ENCODE peak calls at places on chromosomes 1 and 21, in five cellular contexts. P, K, X, U and D are unnamed samples.

GRCh38 chr1:40902634-40902897 is 40.4 kb upstream of the CITED4 start:
- DNase-seq in X (no peak), U (peak), P (no peak), K (no peak), D (no peak)

GRCh38 chr1:230797376-230798186 is 50.4 kb downstream of the CAPN9 start:
- DNase-seq in U (peak), X (peak), P (peak), K (peak), D (peak)

GRCh38 chr1:246080031-246080430 is 427.0 kb downstream of the SMYD3 start:
- DNase-seq in P (no peak), U (no peak), X (no peak), K (no peak), D (no peak)

GRCh38 chr1:228035844-228036243 is 29.0 kb downstream of the WNT3A start:
- DNase-seq in U (no peak), P (no peak), K (no peak), X (no peak), D (no peak)

GRCh38 chr1:24364975-24365678 is 46.0 kb downstream of the GRHL3 start:
- DNase-seq in P (peak), X (no peak), K (peak), U (peak), D (no peak)

GRCh38 chr1:16145988-16146887 is 9.6 kb downstream of the EPHA2 start:
- DNase-seq in U (peak), P (peak), X (peak), K (peak), D (peak)

GRCh38 chr1:154306151-154306550 is 14.7 kb upstream of the AQP10 start:
- DNase-seq in X (no peak), P (no peak), K (no peak), U (no peak), D (no peak)

GRCh38 chr1:116553386-116554115 is 17.3 kb downstream of the CD58 start:
- DNase-seq in X (no peak), P (no peak), U (no peak), K (no peak), D (no peak)

GRCh38 chr1:108671142-108671541 is 10.2 kb upstream of the HENMT1 start:
- DNase-seq in K (no peak), U (no peak), P (no peak), X (no peak), D (no peak)

GRCh38 chr1:155514582-155515187 is 47.9 kb downstream of the ASH1L start:
- DNase-seq in U (no peak), P (no peak), X (no peak), K (no peak), D (no peak)

GRCh38 chr1:208933984-208934525 is 649.5 kb upstream of the CAMK1G start:
- DNase-seq in P (no peak), X (no peak), U (no peak), K (no peak), D (no peak)

GRCh38 chr1:7159116-7159781 is 374.0 kb downstream of the CAMTA1 start:
- DNase-seq in K (no peak), P (no peak), U (no peak), X (no peak), D (no peak)

GRCh38 chr1:79543435-79543834 is 536.9 kb upstream of the ADGRL4 start:
- DNase-seq in U (no peak), K (no peak), X (no peak), P (no peak), D (no peak)

GRCh38 chr1:230713915-230714764 is at the start of gene AGT:
- DNase-seq in U (peak), X (peak), K (peak), P (peak), D (peak)

GRCh38 chr1:247576514-247576913 is 11.6 kb upstream of the OR2G2 start:
- DNase-seq in U (no peak), K (no peak), X (no peak), P (peak), D (no peak)

GRCh38 chr1:111660204-111661150 is 40.9 kb downstream of the RAP1A start:
- DNase-seq in P (peak), X (no peak), U (no peak), K (peak), D (no peak)

GRCh38 chr1:201348211-201348566 is 29.3 kb downstream of the TNNT2 start:
- DNase-seq in P (peak), K (peak), U (peak), X (no peak), D (peak)

GRCh38 chr1:1883092-1883858 is 7.6 kb downstream of the GNB1 start:
- DNase-seq in K (no peak), X (no peak), U (no peak), P (no peak), D (no peak)

GRCh38 chr1:9196129-9197040 is 38.2 kb upstream of the H6PD start:
- DNase-seq in X (peak), U (peak), P (peak), K (peak), D (peak)

GRCh38 chr1:107141491-107142369 is 891 bp downstream of the NTNG1 start:
- DNase-seq in K (peak), U (peak), X (no peak), P (peak), D (no peak)

GRCh38 chr21:37398697-37399096 is 32.1 kb downstream of the DYRK1A start:
- DNase-seq in X (no peak), P (no peak), K (no peak), U (no peak), D (no peak)

GRCh38 chr21:14452842-14453241 is 69.9 kb upstream of the HSPA13 start:
- DNase-seq in P (no peak), X (no peak), U (no peak), K (no peak), D (no peak)

GRCh38 chr1:210123383-210123782 is 109.2 kb upstream of the SERTAD4 start:
- DNase-seq in K (no peak), P (no peak), X (no peak), U (no peak), D (no peak)

GRCh38 chr21:38905328-38905727 is 99.6 kb downstream of the ETS2 start:
- DNase-seq in U (no peak), K (no peak), P (no peak), X (no peak), D (no peak)

GRCh38 chr1:208036177-208036808 is 125.4 kb upstream of the CD34 start:
- DNase-seq in P (peak), U (peak), K (no peak), X (no peak), D (no peak)

GRCh38 chr1:228978486-228979324 is 243.4 kb downstream of the RHOU start:
- DNase-seq in X (peak), U (no peak), P (peak), K (peak), D (no peak)

GRCh38 chr1:119611701-119612113 is 36.4 kb downstream of the ZNF697 start:
- DNase-seq in U (no peak), X (peak), K (peak), P (peak), D (peak)

GRCh38 chr1:226001852-226002666 is 2.9 kb upstream of the SDE2 start:
- DNase-seq in X (peak), P (peak), K (peak), U (peak), D (peak)

GRCh38 chr1:164605254-164606091 is 46.5 kb downstream of the PBX1 start:
- DNase-seq in X (no peak), K (no peak), U (no peak), P (no peak), D (no peak)

GRCh38 chr1:33563702-33564101 is 91.3 kb downstream of the ZSCAN20 start:
- DNase-seq in U (no peak), X (no peak), K (no peak), P (no peak), D (no peak)
- TF ChIP-seq CTCF in U (no peak), X (no peak), K (no peak), P (no peak), D (no peak)

GRCh38 chr1:18686540-18686939 is 55.9 kb downstream of the PAX7 start:
- DNase-seq in P (no peak), X (no peak), U (no peak), K (no peak), D (no peak)
- TF ChIP-seq CTCF in P (no peak), X (no peak), U (no peak), K (no peak), D (no peak)

GRCh38 chr1:194105381-194105780 is 919.0 kb upstream of the B3GALT2 start:
- DNase-seq in K (no peak), P (no peak), X (no peak), U (no peak), D (no peak)

GRCh38 chr1:194103516-194104246 is 917.3 kb upstream of the B3GALT2 start:
- DNase-seq in P (no peak), U (no peak), X (no peak), K (no peak), D (no peak)

GRCh38 chr1:194104247-194104844 is 917.9 kb upstream of the B3GALT2 start:
- DNase-seq in K (no peak), U (no peak), P (no peak), X (no peak), D (peak)

GRCh38 chr1:194102607-194103006 is 916.2 kb upstream of the B3GALT2 start:
- DNase-seq in U (no peak), K (no peak), X (no peak), P (no peak), D (no peak)
- TF ChIP-seq CTCF in U (peak), K (no peak), X (no peak), P (no peak), D (no peak)

GRCh38 chr1:22096463-22096862 is 44.0 kb downstream of the CDC42 start:
- DNase-seq in K (no peak), U (no peak), X (no peak), P (no peak), D (no peak)

GRCh38 chr1:22089787-22090186 is 37.3 kb downstream of the CDC42 start:
- DNase-seq in X (no peak), K (no peak), P (no peak), U (no peak), D (no peak)

GRCh38 chr1:22096036-22096435 is 43.5 kb downstream of the CDC42 start:
- DNase-seq in X (no peak), P (no peak), K (no peak), U (no peak), D (no peak)

GRCh38 chr1:22089134-22089571 is 36.6 kb downstream of the CDC42 start:
- DNase-seq in K (no peak), X (no peak), P (no peak), U (no peak), D (no peak)

DNA sequence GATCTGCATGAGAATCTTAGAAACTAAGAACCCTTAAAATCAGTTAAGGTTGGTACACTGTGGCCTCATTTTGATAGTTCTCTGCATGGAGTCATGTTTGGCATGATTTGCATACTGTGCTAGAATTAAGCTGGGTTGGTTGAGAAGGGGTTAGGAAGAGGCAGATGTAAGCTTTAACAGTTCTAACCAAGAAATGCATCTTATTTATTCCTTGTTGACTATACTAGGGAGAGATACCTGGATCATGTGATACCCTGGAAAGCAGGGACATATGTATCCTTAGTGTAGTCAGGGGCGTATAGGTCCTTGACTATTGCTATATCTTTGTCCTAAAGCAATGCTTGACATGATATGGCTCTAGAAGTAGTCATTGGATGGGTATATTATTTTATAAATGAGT is 41.0 kb downstream of the CDC42 start:
- DNase-seq in X (no peak), K (no peak), U (no peak), P (no peak), D (no peak)
- TF ChIP-seq CTCF in X (no peak), K (no peak), U (no peak), P (no peak), D (no peak)